ENCODE peak calls at places on chromosome 21, in five cellular contexts. One of them, this sample, is unnamed.

GRCh38 chr21:44364151-44365053 is 11.0 kb downstream of the TRPM2 start:
- DNase-seq in RWPE1: no peak
- DNase-seq in WTC11: no peak
- DNase-seq in GM13976: no peak
- DNase-seq in stimulated activated CD4-positive, alpha-beta T cell treated with anti-CD3 and anti-CD28 coated beads, Interleukin-2, amount 100 ng/mL, for 48 hours: no peak
- DNase-seq in this sample: no peak

GRCh38 chr21:36499578-36500471 is 19.9 kb upstream of the CLDN14 start:
- DNase-seq in RWPE1: peak
- DNase-seq in GM13976: no peak
- DNase-seq in stimulated activated CD4-positive, alpha-beta T cell treated with anti-CD3 and anti-CD28 coated beads, Interleukin-2, amount 100 ng/mL, for 48 hours: no peak
- DNase-seq in WTC11: no peak
- DNase-seq in this sample: no peak

GRCh38 chr21:34126269-34126668 is 52.9 kb downstream of the MRPS6 start:
- DNase-seq in RWPE1: peak
- DNase-seq in stimulated activated CD4-positive, alpha-beta T cell treated with anti-CD3 and anti-CD28 coated beads, Interleukin-2, amount 100 ng/mL, for 48 hours: no peak
- DNase-seq in GM13976: no peak
- DNase-seq in WTC11: no peak
- DNase-seq in this sample: no peak

GRCh38 chr21:14097881-14098499 is 112.8 kb downstream of the LIPI start:
- DNase-seq in stimulated activated CD4-positive, alpha-beta T cell treated with anti-CD3 and anti-CD28 coated beads, Interleukin-2, amount 100 ng/mL, for 48 hours: no peak
- DNase-seq in RWPE1: no peak
- DNase-seq in WTC11: no peak
- DNase-seq in GM13976: no peak
- DNase-seq in this sample: no peak

GRCh38 chr21:28410264-28410663 is 582.4 kb downstream of the LTN1 start:
- DNase-seq in stimulated activated CD4-positive, alpha-beta T cell treated with anti-CD3 and anti-CD28 coated beads, Interleukin-2, amount 100 ng/mL, for 48 hours: no peak
- DNase-seq in GM13976: no peak
- DNase-seq in WTC11: no peak
- DNase-seq in RWPE1: no peak
- DNase-seq in this sample: no peak

GRCh38 chr21:34576043-34576466 is 38.9 kb downstream of the RCAN1 start:
- DNase-seq in stimulated activated CD4-positive, alpha-beta T cell treated with anti-CD3 and anti-CD28 coated beads, Interleukin-2, amount 100 ng/mL, for 48 hours: no peak
- DNase-seq in GM13976: no peak
- DNase-seq in WTC11: no peak
- DNase-seq in RWPE1: peak
- DNase-seq in this sample: no peak

GRCh38 chr21:16522512-16522911 is 792.7 kb downstream of the USP25 start:
- DNase-seq in GM13976: no peak
- DNase-seq in RWPE1: no peak
- DNase-seq in WTC11: no peak
- DNase-seq in stimulated activated CD4-positive, alpha-beta T cell treated with anti-CD3 and anti-CD28 coated beads, Interleukin-2, amount 100 ng/mL, for 48 hours: no peak
- DNase-seq in this sample: no peak

GRCh38 chr21:38965910-38966504 is 160.3 kb downstream of the ETS2 start:
- DNase-seq in GM13976: no peak
- DNase-seq in WTC11: peak
- DNase-seq in stimulated activated CD4-positive, alpha-beta T cell treated with anti-CD3 and anti-CD28 coated beads, Interleukin-2, amount 100 ng/mL, for 48 hours: no peak
- DNase-seq in RWPE1: no peak
- DNase-seq in this sample: no peak

GRCh38 chr21:44998621-44999427 is 59.0 kb downstream of the SLX9 start:
- DNase-seq in GM13976: no peak
- DNase-seq in WTC11: no peak
- DNase-seq in RWPE1: no peak
- DNase-seq in stimulated activated CD4-positive, alpha-beta T cell treated with anti-CD3 and anti-CD28 coated beads, Interleukin-2, amount 100 ng/mL, for 48 hours: no peak
- DNase-seq in this sample: no peak

GRCh38 chr21:29072873-29073221 is 601 bp downstream of the CCT8 start:
- DNase-seq in WTC11: no peak
- DNase-seq in GM13976: no peak
- DNase-seq in stimulated activated CD4-positive, alpha-beta T cell treated with anti-CD3 and anti-CD28 coated beads, Interleukin-2, amount 100 ng/mL, for 48 hours: no peak
- DNase-seq in RWPE1: peak
- DNase-seq in this sample: no peak

GRCh38 chr21:24590261-24590660 is 1017.0 kb downstream of the MRPL39 start:
- DNase-seq in GM13976: no peak
- DNase-seq in RWPE1: no peak
- DNase-seq in WTC11: no peak
- DNase-seq in stimulated activated CD4-positive, alpha-beta T cell treated with anti-CD3 and anti-CD28 coated beads, Interleukin-2, amount 100 ng/mL, for 48 hours: no peak
- DNase-seq in this sample: no peak

GRCh38 chr21:17612023-17612564 is 607 bp downstream of the BTG3 start:
- DNase-seq in GM13976: no peak
- DNase-seq in WTC11: peak
- DNase-seq in RWPE1: peak
- DNase-seq in stimulated activated CD4-positive, alpha-beta T cell treated with anti-CD3 and anti-CD28 coated beads, Interleukin-2, amount 100 ng/mL, for 48 hours: peak
- DNase-seq in this sample: peak

GRCh38 chr21:31176080-31176551 is 137.8 kb upstream of the KRTAP19-8 start:
- DNase-seq in RWPE1: no peak
- DNase-seq in stimulated activated CD4-positive, alpha-beta T cell treated with anti-CD3 and anti-CD28 coated beads, Interleukin-2, amount 100 ng/mL, for 48 hours: no peak
- DNase-seq in WTC11: no peak
- DNase-seq in GM13976: no peak
- DNase-seq in this sample: no peak

GRCh38 chr21:35768187-35768586 is 292.1 kb downstream of the SETD4 start:
- DNase-seq in GM13976: no peak
- DNase-seq in WTC11: no peak
- DNase-seq in RWPE1: no peak
- DNase-seq in stimulated activated CD4-positive, alpha-beta T cell treated with anti-CD3 and anti-CD28 coated beads, Interleukin-2, amount 100 ng/mL, for 48 hours: no peak
- DNase-seq in this sample: no peak

GRCh38 chr21:44354775-44355771 is 1.7 kb downstream of the TRPM2 start:
- DNase-seq in GM13976: peak
- DNase-seq in WTC11: no peak
- DNase-seq in RWPE1: no peak
- DNase-seq in stimulated activated CD4-positive, alpha-beta T cell treated with anti-CD3 and anti-CD28 coated beads, Interleukin-2, amount 100 ng/mL, for 48 hours: no peak
- DNase-seq in this sample: no peak

GRCh38 chr21:20997633-20998455 is at the start of gene NCAM2:
- DNase-seq in GM13976: peak
- DNase-seq in stimulated activated CD4-positive, alpha-beta T cell treated with anti-CD3 and anti-CD28 coated beads, Interleukin-2, amount 100 ng/mL, for 48 hours: peak
- DNase-seq in RWPE1: peak
- DNase-seq in WTC11: peak
- DNase-seq in this sample: peak

GRCh38 chr21:34065015-34065414 is 8.4 kb upstream of the MRPS6 start:
- DNase-seq in stimulated activated CD4-positive, alpha-beta T cell treated with anti-CD3 and anti-CD28 coated beads, Interleukin-2, amount 100 ng/mL, for 48 hours: no peak
- DNase-seq in GM13976: no peak
- DNase-seq in RWPE1: no peak
- DNase-seq in WTC11: no peak
- DNase-seq in this sample: no peak